ENCODE peak calls at places on chromosomes 16 and 17, in five cellular contexts. P is CD4-positive, alpha-beta T cell; M is NCI-H1092 treated with DMSO at 0.1 percent for 48 hours; L is omental fat pad; K is GM04504. B is an unnamed sample.

GRCh38 chr17:61485067-61485775 is 33.0 kb downstream of the TBX4 start:
- DNase-seq in P (no peak), M (no peak), K (no peak), L (no peak), B (peak)

GRCh38 chr16:85821441-85821901 is 22.0 kb downstream of the COX4I1 start:
- DNase-seq in M (peak), K (peak), P (peak), L (peak), B (peak)

GRCh38 chr17:37101306-37101705 is 152.6 kb downstream of the AATF start:
- DNase-seq in M (no peak), L (no peak), P (no peak), K (no peak), B (no peak)

GRCh38 chr17:40415390-40415789 is 2.3 kb downstream of the TOP2A start:
- DNase-seq in P (no peak), M (peak), K (peak), L (no peak), B (peak)

GRCh38 chr16:66552288-66553143 is at the start of gene CKLF:
- DNase-seq in K (peak), L (peak), P (peak), M (peak), B (peak)

GRCh38 chr17:43576563-43577229 is 30.6 kb upstream of the ETV4 start:
- DNase-seq in K (peak), M (peak), P (peak), L (peak), B (peak)

GRCh38 chr17:63954402-63955063 is 18.2 kb downstream of the SCN4A start:
- DNase-seq in P (peak), M (no peak), L (no peak), K (no peak), B (no peak)

GRCh38 chr17:57523926-57524634 is 221.0 kb downstream of the CCDC182 start:
- DNase-seq in M (no peak), K (no peak), L (no peak), P (no peak), B (no peak)

GRCh38 chr16:85238233-85238647 is 126.0 kb upstream of the CIBAR2 start:
- DNase-seq in L (no peak), K (no peak), M (peak), P (no peak), B (peak)

GRCh38 chr16:59905628-59906027 is 1171.5 kb upstream of the GOT2 start:
- DNase-seq in L (no peak), M (no peak), P (no peak), K (no peak), B (no peak)

GRCh38 chr16:30775381-30776099 is 11.5 kb downstream of the ZNF629 start:
- DNase-seq in L (peak), K (peak), M (peak), P (peak), B (peak)

GRCh38 chr16:49581630-49582298 is 208.2 kb downstream of the C16orf78 start:
- DNase-seq in M (no peak), L (no peak), P (no peak), K (no peak), B (no peak)

GRCh38 chr16:77406680-77407079 is 28.2 kb downstream of the ADAMTS18 start:
- DNase-seq in K (no peak), L (no peak), P (no peak), M (no peak), B (no peak)

GRCh38 chr17:40307001-40307690 is 1.8 kb upstream of the RARA start:
- DNase-seq in M (peak), K (no peak), L (no peak), P (no peak), B (peak)

GRCh38 chr16:8655184-8655717 is 19.2 kb upstream of the ABAT start:
- DNase-seq in M (no peak), L (no peak), K (peak), P (no peak), B (peak)

GRCh38 chr17:72654746-72655145 is 437.7 kb downstream of the SLC39A11 start:
- DNase-seq in L (no peak), M (no peak), P (no peak), K (no peak), B (no peak)

GRCh38 chr16:58499615-58500328 is at the start of gene NDRG4:
- DNase-seq in P (no peak), K (peak), L (no peak), M (peak), B (peak)

GRCh38 chr16:71826533-71827017 is 17.9 kb upstream of the AP1G1 start:
- DNase-seq in P (no peak), M (no peak), K (no peak), L (no peak), B (no peak)

GRCh38 chr17:12522336-12522735 is 143.4 kb upstream of the MYOCD start:
- DNase-seq in M (no peak), L (no peak), P (no peak), K (no peak), B (no peak)

GRCh38 chr16:69363281-69363717 is 11.7 kb upstream of the TMED6 start:
- DNase-seq in K (no peak), M (no peak), L (no peak), P (no peak), B (no peak)

GRCh38 chr17:20174588-20175265 is 165.6 kb downstream of the SPECC1 start:
- DNase-seq in L (no peak), P (no peak), K (no peak), M (no peak), B (no peak)

GRCh38 chr16:20910781-20911321 is 10.3 kb downstream of the LYRM1 start:
- DNase-seq in P (no peak), M (no peak), K (peak), L (no peak), B (no peak)

GRCh38 chr17:67493811-67494210 is 116.7 kb downstream of the PITPNC1 start:
- DNase-seq in M (no peak), L (no peak), P (no peak), K (no peak), B (no peak)

GRCh38 chr16:63067141-63067540 is 1030.9 kb upstream of the CDH8 start:
- DNase-seq in M (no peak), K (no peak), L (no peak), P (no peak), B (peak)

GRCh38 chr17:7307686-7308624 is 527 bp downstream of the EIF5A start:
- DNase-seq in P (peak), K (no peak), M (no peak), L (no peak), B (peak)

GRCh38 chr17:10631048-10631700 is 25.9 kb downstream of the MYH3 start:
- DNase-seq in L (no peak), P (no peak), K (no peak), M (no peak), B (peak)

GRCh38 chr17:9401434-9401833 is 174.2 kb downstream of the STX8 start:
- DNase-seq in M (no peak), P (no peak), K (no peak), L (no peak), B (no peak)

GRCh38 chr16:53511403-53512280 is 8.6 kb upstream of the AKTIP start:
- DNase-seq in M (peak), P (no peak), K (no peak), L (no peak), B (no peak)

GRCh38 chr16:5634781-5635180 is 537.2 kb upstream of the EEF2KMT start:
- DNase-seq in P (no peak), K (no peak), L (no peak), M (no peak), B (no peak)

B was measured in H7.